ENCODE peak calls at places on chromosomes 1 and 21, in ten cellular contexts. One of them, this sample, is unnamed.

GRCh38 chr1:201013031-201013485 is 10.5 kb downstream of the KIF21B start:
- DNase-seq in body of pancreas: no peak
- DNase-seq in IMR-90: no peak
- DNase-seq in uterus: no peak
- DNase-seq in heart left ventricle: no peak
- DNase-seq in left lung: peak
- DNase-seq in astrocyte of the spinal cord: no peak
- DNase-seq in cardiac muscle cell: no peak
- DNase-seq in GM12865: no peak
- DNase-seq in RWPE1: no peak
- DNase-seq in this sample: no peak

GRCh38 chr1:113124366-113124765 is 51.4 kb downstream of the LRIG2 start:
- DNase-seq in body of pancreas: no peak
- DNase-seq in IMR-90: no peak
- DNase-seq in uterus: no peak
- DNase-seq in heart left ventricle: no peak
- DNase-seq in left lung: no peak
- DNase-seq in astrocyte of the spinal cord: no peak
- DNase-seq in cardiac muscle cell: peak
- DNase-seq in GM12865: no peak
- DNase-seq in RWPE1: no peak
- DNase-seq in this sample: no peak

GRCh38 chr1:113283914-113284313 is 106.4 kb upstream of the MAGI3 start:
- DNase-seq in body of pancreas: peak
- DNase-seq in IMR-90: no peak
- DNase-seq in uterus: no peak
- DNase-seq in heart left ventricle: no peak
- DNase-seq in left lung: no peak
- DNase-seq in astrocyte of the spinal cord: no peak
- DNase-seq in cardiac muscle cell: no peak
- DNase-seq in GM12865: no peak
- DNase-seq in RWPE1: no peak
- DNase-seq in this sample: no peak

GRCh38 chr1:240219104-240219503 is 127.4 kb downstream of the FMN2 start:
- DNase-seq in body of pancreas: no peak
- DNase-seq in IMR-90: no peak
- DNase-seq in uterus: no peak
- DNase-seq in heart left ventricle: no peak
- DNase-seq in left lung: no peak
- DNase-seq in astrocyte of the spinal cord: no peak
- DNase-seq in cardiac muscle cell: no peak
- DNase-seq in GM12865: no peak
- DNase-seq in RWPE1: no peak
- DNase-seq in this sample: no peak

GRCh38 chr1:44240802-44241671 is 27.8 kb downstream of the DMAP1 start:
- DNase-seq in body of pancreas: no peak
- DNase-seq in IMR-90: no peak
- DNase-seq in uterus: no peak
- DNase-seq in heart left ventricle: peak
- DNase-seq in left lung: no peak
- DNase-seq in astrocyte of the spinal cord: no peak
- DNase-seq in cardiac muscle cell: no peak
- DNase-seq in GM12865: no peak
- DNase-seq in RWPE1: no peak
- DNase-seq in this sample: no peak

GRCh38 chr1:65625528-65625927 is 167.2 kb upstream of the PDE4B start:
- DNase-seq in body of pancreas: no peak
- DNase-seq in IMR-90: no peak
- DNase-seq in uterus: no peak
- DNase-seq in heart left ventricle: no peak
- DNase-seq in left lung: no peak
- DNase-seq in astrocyte of the spinal cord: no peak
- DNase-seq in cardiac muscle cell: no peak
- DNase-seq in GM12865: no peak
- DNase-seq in RWPE1: no peak
- DNase-seq in this sample: no peak

GRCh38 chr1:117512728-117513321 is 93.0 kb upstream of the TENT5C start:
- DNase-seq in body of pancreas: no peak
- DNase-seq in IMR-90: peak
- DNase-seq in uterus: no peak
- DNase-seq in heart left ventricle: no peak
- DNase-seq in left lung: no peak
- DNase-seq in astrocyte of the spinal cord: peak
- DNase-seq in cardiac muscle cell: peak
- DNase-seq in GM12865: peak
- DNase-seq in RWPE1: peak
- DNase-seq in this sample: peak

GRCh38 chr21:21712761-21713558 is 714.8 kb downstream of the NCAM2 start:
- DNase-seq in body of pancreas: no peak
- DNase-seq in IMR-90: peak
- DNase-seq in uterus: no peak
- DNase-seq in heart left ventricle: no peak
- DNase-seq in left lung: no peak
- DNase-seq in astrocyte of the spinal cord: peak
- DNase-seq in cardiac muscle cell: peak
- DNase-seq in GM12865: no peak
- DNase-seq in RWPE1: no peak
- DNase-seq in this sample: peak

DNA sequence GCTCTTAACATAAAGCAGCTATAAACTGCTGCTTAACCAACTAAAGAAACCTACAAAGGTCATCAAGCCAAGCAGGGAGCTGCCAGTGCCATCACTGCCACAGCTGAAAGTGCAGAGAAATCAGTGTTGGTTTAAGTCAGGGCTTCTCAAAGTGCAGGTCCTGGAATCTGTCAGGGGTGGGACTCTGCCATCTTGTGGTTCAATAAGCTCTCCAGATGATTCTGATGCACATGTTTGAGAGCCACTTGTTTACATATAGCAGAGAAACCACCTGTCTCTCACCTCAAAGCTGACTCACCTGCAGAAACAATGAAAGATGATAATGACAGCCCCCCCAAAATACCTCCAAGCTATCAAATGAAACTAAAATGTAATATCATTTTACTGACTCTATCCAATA is 49.3 kb downstream of the SH3GLB1 start:
- DNase-seq in body of pancreas: no peak
- DNase-seq in IMR-90: peak
- DNase-seq in uterus: no peak
- DNase-seq in heart left ventricle: no peak
- DNase-seq in left lung: no peak
- DNase-seq in astrocyte of the spinal cord: no peak
- DNase-seq in cardiac muscle cell: no peak
- DNase-seq in GM12865: peak
- DNase-seq in RWPE1: peak
- DNase-seq in this sample: no peak
- TF ChIP-seq CTCF in body of pancreas: no peak
- TF ChIP-seq CTCF in IMR-90: no peak
- TF ChIP-seq CTCF in uterus: no peak
- TF ChIP-seq CTCF in heart left ventricle: no peak
- TF ChIP-seq CTCF in left lung: no peak
- TF ChIP-seq CTCF in astrocyte of the spinal cord: no peak
- TF ChIP-seq CTCF in cardiac muscle cell: no peak
- TF ChIP-seq CTCF in GM12865: no peak
- TF ChIP-seq CTCF in RWPE1: no peak
- TF ChIP-seq CTCF in this sample: no peak

GRCh38 chr21:17901458-17902092 is 82.4 kb upstream of the C21orf91 start:
- DNase-seq in body of pancreas: no peak
- DNase-seq in IMR-90: peak
- DNase-seq in uterus: no peak
- DNase-seq in heart left ventricle: no peak
- DNase-seq in left lung: no peak
- DNase-seq in astrocyte of the spinal cord: peak
- DNase-seq in cardiac muscle cell: no peak
- DNase-seq in GM12865: peak
- DNase-seq in RWPE1: no peak
- DNase-seq in this sample: peak

GRCh38 chr21:17903929-17904639 is 84.9 kb upstream of the C21orf91 start:
- DNase-seq in body of pancreas: no peak
- DNase-seq in IMR-90: no peak
- DNase-seq in uterus: no peak
- DNase-seq in heart left ventricle: no peak
- DNase-seq in left lung: no peak
- DNase-seq in astrocyte of the spinal cord: no peak
- DNase-seq in cardiac muscle cell: peak
- DNase-seq in GM12865: no peak
- DNase-seq in RWPE1: no peak
- DNase-seq in this sample: peak

GRCh38 chr21:17900990-17901385 is 81.8 kb upstream of the C21orf91 start:
- DNase-seq in body of pancreas: no peak
- DNase-seq in IMR-90: no peak
- DNase-seq in uterus: no peak
- DNase-seq in heart left ventricle: no peak
- DNase-seq in left lung: no peak
- DNase-seq in astrocyte of the spinal cord: no peak
- DNase-seq in cardiac muscle cell: no peak
- DNase-seq in GM12865: no peak
- DNase-seq in RWPE1: no peak
- DNase-seq in this sample: no peak

GRCh38 chr21:17903029-17903806 is 84.1 kb upstream of the C21orf91 start:
- DNase-seq in body of pancreas: no peak
- DNase-seq in IMR-90: peak
- DNase-seq in uterus: no peak
- DNase-seq in heart left ventricle: no peak
- DNase-seq in left lung: no peak
- DNase-seq in astrocyte of the spinal cord: peak
- DNase-seq in cardiac muscle cell: peak
- DNase-seq in GM12865: peak
- DNase-seq in RWPE1: peak
- DNase-seq in this sample: peak

DNA sequence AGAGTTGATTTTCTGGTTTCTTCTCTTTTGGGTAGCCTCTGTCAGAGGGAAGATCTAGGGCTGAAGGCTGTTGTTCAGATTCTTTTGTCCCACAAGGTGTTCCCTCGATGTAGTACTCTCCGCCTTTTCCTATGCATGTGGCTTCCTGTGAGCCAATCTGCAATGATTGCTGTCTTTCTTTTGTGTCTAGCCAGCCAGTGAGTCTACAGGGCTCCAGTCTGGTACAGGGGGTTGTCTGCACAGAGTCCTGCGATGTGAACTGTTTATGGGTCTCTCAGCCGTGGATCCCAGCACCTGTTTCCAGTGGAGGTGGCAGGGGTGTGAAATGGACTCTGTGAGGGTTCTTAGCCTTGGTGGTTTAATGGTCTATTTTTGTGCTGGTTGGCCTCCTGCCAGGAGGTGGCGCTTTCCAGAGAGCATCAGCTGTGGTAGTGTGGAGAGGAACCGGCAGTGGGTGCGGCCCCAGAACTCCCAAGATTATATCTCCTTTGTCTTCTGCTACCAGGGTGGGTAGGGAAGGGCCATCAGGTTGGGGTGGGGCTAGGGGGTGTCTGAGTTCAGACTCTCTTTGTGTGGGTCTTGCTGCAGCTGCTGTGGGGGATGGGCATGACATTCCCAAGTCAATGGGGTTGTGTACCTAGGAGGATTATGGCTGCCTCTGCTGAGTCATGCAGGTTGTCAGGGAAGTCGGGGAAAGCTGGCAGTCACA is 81.3 kb upstream of the C21orf91 start:
- DNase-seq in body of pancreas: peak
- DNase-seq in IMR-90: no peak
- DNase-seq in uterus: no peak
- DNase-seq in heart left ventricle: peak
- DNase-seq in left lung: no peak
- DNase-seq in astrocyte of the spinal cord: no peak
- DNase-seq in cardiac muscle cell: no peak
- DNase-seq in GM12865: no peak
- DNase-seq in RWPE1: no peak
- DNase-seq in this sample: no peak
- TF ChIP-seq CTCF in body of pancreas: no peak
- TF ChIP-seq CTCF in IMR-90: no peak
- TF ChIP-seq CTCF in uterus: no peak
- TF ChIP-seq CTCF in heart left ventricle: no peak
- TF ChIP-seq CTCF in left lung: no peak
- TF ChIP-seq CTCF in astrocyte of the spinal cord: no peak
- TF ChIP-seq CTCF in cardiac muscle cell: no peak
- TF ChIP-seq CTCF in GM12865: no peak
- TF ChIP-seq CTCF in RWPE1: no peak
- TF ChIP-seq CTCF in this sample: no peak

DNA sequence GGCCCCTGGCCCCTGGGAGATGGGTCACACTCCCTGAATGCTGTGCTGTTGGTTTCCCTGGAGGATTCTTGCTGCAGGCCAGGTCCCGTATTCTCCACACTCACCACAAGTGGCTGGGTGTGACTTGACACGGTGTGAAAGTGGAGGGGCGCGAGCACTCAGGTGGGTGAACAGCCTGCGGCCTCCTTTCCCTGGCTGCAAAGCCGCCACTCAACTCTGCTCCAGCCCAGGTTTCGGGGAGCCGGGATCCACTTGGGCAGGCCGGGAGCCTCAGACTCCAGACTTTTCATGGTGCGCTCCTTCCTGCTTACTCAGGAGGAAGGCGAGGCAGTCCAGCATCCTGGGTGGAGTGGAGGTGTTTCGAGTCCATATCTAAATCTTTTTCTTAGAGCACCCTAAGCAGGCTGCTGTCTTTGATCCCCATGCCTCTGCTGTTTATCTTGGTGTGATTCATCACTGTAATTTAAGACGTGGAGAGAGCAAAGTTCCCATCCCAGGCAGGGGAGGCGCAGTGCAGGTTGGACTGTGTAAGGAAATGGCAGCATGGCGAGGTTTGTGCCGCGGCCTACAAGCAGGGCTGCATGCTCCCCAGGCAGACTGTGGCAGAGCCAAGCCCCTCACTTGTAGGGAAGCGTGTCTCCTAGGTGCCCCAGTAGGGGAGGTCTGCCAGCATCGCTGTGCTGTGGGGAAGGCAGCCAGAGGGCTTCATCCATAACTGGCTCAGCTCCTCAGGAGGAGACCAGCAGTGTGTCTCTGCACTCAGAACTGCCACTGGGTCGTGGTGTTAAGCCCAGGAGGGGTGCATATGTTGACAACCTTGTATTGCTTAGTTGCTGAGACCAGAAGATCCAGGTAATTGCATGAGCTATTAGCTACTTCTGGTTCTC is 29.6 kb downstream of the VANGL1 start:
- DNase-seq in body of pancreas: no peak
- DNase-seq in IMR-90: peak
- DNase-seq in uterus: no peak
- DNase-seq in heart left ventricle: no peak
- DNase-seq in left lung: no peak
- DNase-seq in astrocyte of the spinal cord: peak
- DNase-seq in cardiac muscle cell: no peak
- DNase-seq in GM12865: no peak
- DNase-seq in RWPE1: peak
- DNase-seq in this sample: no peak
- TF ChIP-seq CTCF in body of pancreas: no peak
- TF ChIP-seq CTCF in IMR-90: no peak
- TF ChIP-seq CTCF in uterus: no peak
- TF ChIP-seq CTCF in heart left ventricle: no peak
- TF ChIP-seq CTCF in left lung: no peak
- TF ChIP-seq CTCF in astrocyte of the spinal cord: peak
- TF ChIP-seq CTCF in cardiac muscle cell: no peak
- TF ChIP-seq CTCF in GM12865: no peak
- TF ChIP-seq CTCF in RWPE1: no peak
- TF ChIP-seq CTCF in this sample: no peak

DNA sequence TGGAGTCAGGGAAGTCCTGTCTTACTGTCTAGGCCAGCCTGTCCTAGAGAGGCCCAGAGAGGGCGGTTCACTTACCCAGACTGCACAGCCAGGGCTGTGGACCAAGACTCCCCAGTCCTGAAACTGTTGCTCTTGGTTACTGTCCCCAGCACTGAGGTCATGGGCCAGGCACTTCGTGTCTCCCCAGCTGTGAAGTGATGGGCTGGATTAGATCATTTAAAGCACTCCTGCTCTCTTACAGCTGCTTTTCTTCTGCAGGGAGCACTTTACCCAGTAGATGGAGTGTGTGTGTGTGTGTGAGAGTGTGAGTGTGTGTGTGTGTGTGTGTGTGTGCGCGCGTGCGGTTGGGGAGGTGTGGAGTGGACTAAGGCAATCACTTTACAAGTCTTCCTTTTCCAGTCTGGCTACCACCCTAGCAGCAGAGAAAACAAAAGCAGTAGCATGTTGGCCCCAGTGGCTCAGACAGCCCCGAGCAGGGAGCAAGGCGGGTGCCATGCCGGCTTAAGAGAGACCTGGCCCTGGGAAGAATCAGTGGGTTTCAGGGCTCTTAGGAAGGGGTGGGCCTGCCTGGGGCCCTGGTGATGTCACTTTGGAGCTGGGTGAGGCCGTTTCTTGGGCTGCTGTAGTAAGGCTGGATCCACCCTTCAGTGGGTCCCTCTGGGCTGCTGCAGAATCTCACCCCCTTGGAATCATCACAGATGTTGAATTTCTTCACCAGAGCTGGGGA is 2.4 kb downstream of the SPSB1 start:
- DNase-seq in body of pancreas: no peak
- DNase-seq in IMR-90: peak
- DNase-seq in uterus: no peak
- DNase-seq in heart left ventricle: peak
- DNase-seq in left lung: no peak
- DNase-seq in astrocyte of the spinal cord: peak
- DNase-seq in cardiac muscle cell: peak
- DNase-seq in GM12865: peak
- DNase-seq in RWPE1: no peak
- DNase-seq in this sample: peak
- TF ChIP-seq CTCF in body of pancreas: no peak
- TF ChIP-seq CTCF in IMR-90: peak
- TF ChIP-seq CTCF in uterus: peak
- TF ChIP-seq CTCF in heart left ventricle: no peak
- TF ChIP-seq CTCF in left lung: no peak
- TF ChIP-seq CTCF in astrocyte of the spinal cord: peak
- TF ChIP-seq CTCF in cardiac muscle cell: peak
- TF ChIP-seq CTCF in GM12865: no peak
- TF ChIP-seq CTCF in RWPE1: no peak
- TF ChIP-seq CTCF in this sample: no peak

This sample was measured in cardiac fibroblast.